ENCODE peak calls at places on chromosomes 3 and 15, in five cellular contexts. X is H1, P is fibroblast of lung, C is brain microvascular endothelial cell, Y is foreskin fibroblast. Q is an unnamed sample.

GRCh38 chr3:100120022-100120421 is 5.7 kb upstream of the FILIP1L start:
- DNase-seq in X (no peak), C (no peak), Y (no peak), P (no peak), Q (no peak)

GRCh38 chr3:81728766-81729544 is 32.5 kb downstream of the GBE1 start:
- DNase-seq in X (no peak), P (peak; percentile 74), C (no peak), Y (peak; percentile 70), Q (peak; percentile 61)

GRCh38 chr15:44286814-44287555 is 1.5 kb upstream of the GOLM2 start:
- DNase-seq in X (no peak), Y (peak; percentile 10), C (no peak), P (no peak), Q (peak; percentile 37)

GRCh38 chr3:64104006-64104405 is 80.7 kb upstream of the PSMD6 start:
- DNase-seq in X (no peak), Y (peak; percentile 21), C (no peak), P (no peak), Q (no peak)

GRCh38 chr3:129602730-129603560 is 3.5 kb downstream of the PLXND1 start:
- DNase-seq in P (peak; percentile 94), Y (peak; percentile 96), C (peak; percentile 93), X (no peak), Q (peak; percentile 88)

GRCh38 chr3:169453256-169454059 is 210.1 kb downstream of the MECOM start:
- DNase-seq in P (no peak), C (no peak), X (no peak), Y (no peak), Q (no peak)

GRCh38 chr15:46467041-46467440 is 832.2 kb downstream of the SQOR start:
- DNase-seq in C (no peak), X (no peak), P (no peak), Y (no peak), Q (no peak)

GRCh38 chr3:16502347-16502908 is 11.1 kb downstream of the RFTN1 start:
- DNase-seq in P (no peak), Y (no peak), X (no peak), C (no peak), Q (no peak)

GRCh38 chr3:70264122-70264780 is 48.2 kb downstream of the MDFIC2 start:
- DNase-seq in P (peak; percentile 14), Y (peak; percentile 12), X (no peak), C (peak; percentile 78), Q (peak; percentile 19)

GRCh38 chr3:195106418-195106906 is 164.5 kb downstream of the XXYLT1 start:
- DNase-seq in P (peak; percentile 56), X (peak; percentile 90), Y (peak; percentile 84), C (peak; percentile 55), Q (peak; percentile 62)

GRCh38 chr3:49844464-49845183 is 11.7 kb downstream of the TRAIP start:
- DNase-seq in Y (no peak), C (no peak), P (no peak), X (no peak), Q (no peak)

GRCh38 chr3:48851407-48851806 is 3.7 kb upstream of the PRKAR2A start:
- DNase-seq in C (peak; percentile 55), P (peak; percentile 40), X (no peak), Y (peak; percentile 62), Q (peak; percentile 40)

GRCh38 chr3:9088431-9089353 is 125.4 kb upstream of the RAD18 start:
- DNase-seq in P (peak; percentile 52), Y (peak; percentile 33), C (no peak), X (no peak), Q (peak; percentile 92)

GRCh38 chr3:56200251-56200650 is 268.0 kb downstream of the ERC2 start:
- DNase-seq in X (no peak), C (no peak), P (no peak), Y (peak; percentile 23), Q (no peak)

GRCh38 chr15:65245096-65245849 is 34.0 kb upstream of the CILP start:
- DNase-seq in P (peak; percentile 39), Y (peak; percentile 90), C (peak; percentile 47), X (no peak), Q (peak; percentile 69)

GRCh38 chr3:124558898-124559649 is 171.2 kb upstream of the UMPS start:
- DNase-seq in C (peak; percentile 93), Y (peak; percentile 96), X (no peak), P (peak; percentile 98), Q (peak; percentile 93)

GRCh38 chr3:170117134-170117533 is 64.4 kb downstream of the PHC3 start:
- DNase-seq in X (no peak), C (peak; percentile 9), P (peak; percentile 4), Y (peak; percentile 8), Q (no peak)

GRCh38 chr15:77855871-77856270 is 221.6 kb downstream of the TBC1D2B start:
- DNase-seq in Y (no peak), X (no peak), C (no peak), P (no peak), Q (no peak)

GRCh38 chr3:113212155-113212844 is 943 bp downstream of the BOC start:
- DNase-seq in P (peak; percentile 40), X (peak; percentile 75), Y (peak; percentile 58), C (no peak), Q (peak; percentile 46)

GRCh38 chr3:85801955-85802354 is 843.2 kb downstream of the CADM2 start:
- DNase-seq in P (peak; percentile 3), X (no peak), Y (peak; percentile 62), C (no peak), Q (no peak)

GRCh38 chr3:14869877-14870563 is 51.3 kb downstream of the FGD5 start:
- DNase-seq in X (no peak), C (no peak), P (no peak), Y (no peak), Q (peak; percentile 20)

GRCh38 chr3:177195242-177195940 is 1.9 kb downstream of the TBL1XR1 start:
- DNase-seq in Y (no peak), X (no peak), C (no peak), P (peak; percentile 62), Q (peak; percentile 44)

GRCh38 chr15:63370764-63371163 is 10.9 kb downstream of the CA12 start:
- DNase-seq in C (no peak), Y (no peak), X (no peak), P (no peak), Q (no peak)

GRCh38 chr15:51647128-51647562 is 24.6 kb upstream of the DMXL2 start:
- DNase-seq in X (no peak), C (peak; percentile 45), P (peak; percentile 59), Y (peak; percentile 86), Q (peak; percentile 81)

GRCh38 chr15:74317820-74318375 is 49.5 kb downstream of the CYP11A1 start:
- DNase-seq in Y (peak; percentile 96), C (peak; percentile 95), X (no peak), P (peak; percentile 87), Q (peak; percentile 98)

GRCh38 chr15:81407679-81408078 is 33.7 kb upstream of the TMC3 start:
- DNase-seq in C (no peak), P (no peak), X (no peak), Y (no peak), Q (no peak)

GRCh38 chr3:57815034-57815433 is 58.9 kb downstream of the SLMAP start:
- DNase-seq in Y (no peak), P (no peak), X (no peak), C (no peak), Q (no peak)

GRCh38 chr3:130414457-130414856 is 69.0 kb downstream of the COL6A5 start:
- DNase-seq in P (no peak), X (no peak), C (no peak), Y (no peak), Q (no peak)

GRCh38 chr15:89673162-89673506 is 6.0 kb downstream of the PLIN1 start:
- DNase-seq in X (peak; percentile 85), C (no peak), P (no peak), Y (no peak), Q (no peak)
- TF ChIP-seq CTCF in X (peak; percentile 93), C (peak; percentile 79), P (no peak), Y (peak; percentile 21), Q (peak; percentile 27)

GRCh38 chr3:98556164-98557130 is 24.7 kb downstream of the GPR15 start:
- DNase-seq in C (peak; percentile 36), X (no peak), P (peak; percentile 65), Y (no peak), Q (peak; percentile 60)
- H3K4me3 ChIP-seq in C (no peak overlapping the region), X (no peak overlapping the region), P (no peak overlapping the region), Y (no peak overlapping the region), Q (no peak overlapping the region)

DNA sequence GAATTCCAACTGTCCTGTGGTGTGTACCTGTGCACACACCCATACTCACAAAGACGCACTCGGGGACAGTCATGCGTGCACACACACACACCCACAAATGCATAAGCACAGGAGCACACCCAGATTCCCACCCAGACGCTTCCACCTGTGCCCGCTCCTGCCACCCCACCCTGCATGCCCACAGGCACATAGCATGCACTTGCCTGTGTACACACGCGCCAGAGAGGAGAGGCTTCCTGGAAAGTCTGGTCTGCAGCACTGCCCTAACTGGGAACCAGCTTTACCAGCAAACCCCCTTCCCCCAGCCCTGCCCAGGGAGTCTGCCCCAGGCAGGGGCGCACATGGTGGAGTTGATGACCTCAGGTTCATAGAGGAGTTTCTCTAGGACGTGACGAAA is 246.2 kb downstream of the UACA start:
- DNase-seq in X (no peak), P (no peak), Y (no peak), C (no peak), Q (no peak)
- TF ChIP-seq CTCF in X (no peak), P (no peak), Y (no peak), C (no peak), Q (no peak)

DNA sequence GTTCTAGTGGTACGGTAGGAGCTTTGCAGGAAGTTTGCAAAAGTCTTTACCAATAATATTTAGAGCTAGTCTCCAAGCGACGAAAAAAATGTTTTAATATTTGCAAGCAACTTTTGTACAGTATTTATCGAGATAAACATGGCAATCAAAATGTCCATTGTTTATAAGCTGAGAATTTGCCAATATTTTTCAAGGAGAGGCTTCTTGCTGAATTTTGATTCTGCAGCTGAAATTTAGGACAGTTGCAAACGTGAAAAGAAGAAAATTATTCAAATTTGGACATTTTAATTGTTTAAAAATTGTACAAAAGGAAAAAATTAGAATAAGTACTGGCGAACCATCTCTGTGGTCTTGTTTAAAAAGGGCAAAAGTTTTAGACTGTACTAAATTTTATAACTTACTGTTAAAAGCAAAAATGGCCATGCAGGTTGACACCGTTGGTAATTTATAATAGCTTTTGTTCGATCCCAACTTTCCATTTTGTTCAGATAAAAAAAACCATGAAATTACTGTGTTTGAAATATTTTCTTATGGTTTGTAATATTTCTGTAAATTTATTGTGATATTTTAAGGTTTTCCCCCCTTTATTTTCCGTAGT is 2.0 kb downstream of the SOX2 start:
- DNase-seq in C (no peak), P (no peak), Y (no peak), X (no peak), Q (no peak)
- H3K4me3 ChIP-seq in C (no peak overlapping the region), P (no peak overlapping the region), Y (no peak overlapping the region), X (peak overlapping the region; percentile 98), Q (no peak overlapping the region)

DNA sequence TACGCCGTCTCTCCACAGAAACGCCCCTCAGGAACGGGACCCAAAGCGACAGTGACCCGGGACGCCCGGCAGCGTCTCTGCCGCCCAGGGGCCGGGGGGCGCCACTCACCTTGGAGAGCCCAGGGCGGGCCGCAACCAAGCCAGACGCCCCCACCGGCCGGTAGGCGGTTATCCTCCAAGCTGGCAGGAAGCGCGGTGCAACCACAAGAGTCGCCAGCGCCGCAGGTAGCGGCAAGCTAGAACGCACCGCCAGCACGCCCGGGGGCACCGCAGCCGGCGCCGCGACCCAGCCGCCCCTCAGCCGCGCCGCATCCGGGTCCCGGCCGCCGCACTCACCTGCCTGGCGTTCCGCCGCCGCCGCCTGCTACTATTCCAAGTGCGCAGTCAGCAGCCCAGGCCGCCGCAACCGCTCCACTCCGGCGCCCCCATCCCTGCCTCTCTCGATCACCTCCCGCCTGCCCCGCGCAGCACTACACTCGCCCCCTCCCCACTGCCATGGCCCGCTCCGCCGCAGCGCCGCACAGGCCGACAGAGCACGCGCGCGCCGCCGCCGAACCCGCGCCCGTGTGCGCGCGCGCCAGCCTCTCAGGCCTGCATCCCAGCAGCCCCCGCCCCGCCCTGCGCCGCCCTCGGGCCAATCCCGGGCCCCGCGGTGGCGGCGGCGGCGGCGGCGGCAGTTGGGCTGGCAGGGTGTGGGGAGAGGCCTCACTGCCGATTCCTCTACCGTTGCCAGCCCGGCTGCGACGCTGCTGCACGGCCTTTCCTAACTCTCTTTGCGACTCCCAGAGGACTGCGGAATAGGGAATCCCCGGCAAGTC is at the start of gene PIK3CB:
- DNase-seq in P (peak; percentile 84), X (peak; percentile 92), C (peak; percentile 67), Y (peak; percentile 95), Q (peak; percentile 65)
- TF ChIP-seq CTCF in P (peak; percentile 16), X (peak; percentile 51), C (peak; percentile 4), Y (no peak), Q (no peak)

Q was measured in fibroblast of the aortic adventitia.